ENCODE peak calls at places on chromosomes 7 and 10, in six cellular contexts. Y is IMR-90, U is mesenchymal stem cell, T is mesendoderm, N is H1, K is trophoblast cell. C is an unnamed sample. For H3K36me3 and H3K79me1, the result is how much of the 10 kb centered on the place peaks cover.

GRCh38 chr10:11367505-11367904 is 243.9 kb downstream of the USP6NL start:
- DNase-seq in T (no peak), N (no peak), K (no peak), U (no peak), Y (no peak), C (no peak)

GRCh38 chr7:89887489-89887888 is 266.8 kb upstream of the STEAP1 start:
- DNase-seq in N (no peak), U (no peak), K (no peak), Y (no peak), T (peak), C (no peak)

GRCh38 chr7:149692056-149692455 is 81.3 kb downstream of the ZNF467 start:
- DNase-seq in N (no peak), K (no peak), T (no peak), U (no peak), Y (no peak), C (no peak)

GRCh38 chr10:118459642-118460193 is 117.6 kb upstream of the FAM204A start:
- DNase-seq in U (peak), K (peak), T (peak), Y (peak), N (peak), C (peak)

GRCh38 chr7:2621948-2622640 is 9.7 kb upstream of the TTYH3 start:
- DNase-seq in K (no peak), U (peak), T (peak), Y (no peak), N (no peak), C (no peak)

GRCh38 chr10:2888403-2889004 is 178.8 kb upstream of the PFKP start:
- DNase-seq in Y (no peak), U (no peak), T (no peak), N (no peak), K (no peak), C (no peak)

GRCh38 chr7:27211084-27211446 is 11.2 kb upstream of the HOXA13 start:
- DNase-seq in K (no peak), U (no peak), Y (no peak), N (no peak), T (no peak), C (no peak)

GRCh38 chr7:1889091-1889490 is 219.0 kb downstream of the ELFN1 start:
- DNase-seq in K (no peak), T (no peak), N (no peak), Y (no peak), U (no peak), C (no peak)

GRCh38 chr7:2687881-2688318 is at the start of gene AMZ1:
- DNase-seq in K (peak), Y (no peak), U (no peak), T (no peak), N (no peak), C (no peak)

GRCh38 chr7:31122649-31123058 is 70.5 kb downstream of the ADCYAP1R1 start:
- DNase-seq in T (peak), U (peak), N (peak), Y (peak), K (peak), C (peak)

GRCh38 chr7:96144260-96144526 is 177.7 kb downstream of the SLC25A13 start:
- DNase-seq in Y (peak), N (no peak), T (no peak), K (no peak), U (no peak), C (no peak)

GRCh38 chr7:96143495-96144259 is 178.2 kb downstream of the SLC25A13 start:
- DNase-seq in Y (no peak), K (no peak), T (peak), N (peak), U (no peak), C (no peak)
- H3K36me3 ChIP-seq in Y (under half), K (under half), T (under half), N (under half), U (half or more), C (half or more)

GRCh38 chr7:116210345-116211005 is at the start of gene TES:
- DNase-seq in U (peak), N (peak), T (peak), K (peak), Y (peak), C (peak)

GRCh38 chr7:116206141-116206540 is 4.2 kb upstream of the TES start:
- DNase-seq in K (no peak), T (no peak), N (no peak), U (no peak), Y (no peak), C (no peak)

GRCh38 chr7:116211006-116211912 is 920 bp downstream of the TES start:
- DNase-seq in K (peak), T (peak), N (peak), U (peak), Y (peak), C (peak)

GRCh38 chr7:116209561-116210070 is 723 bp upstream of the TES start:
- DNase-seq in U (no peak), T (peak), N (no peak), Y (peak), K (no peak), C (no peak)

DNA sequence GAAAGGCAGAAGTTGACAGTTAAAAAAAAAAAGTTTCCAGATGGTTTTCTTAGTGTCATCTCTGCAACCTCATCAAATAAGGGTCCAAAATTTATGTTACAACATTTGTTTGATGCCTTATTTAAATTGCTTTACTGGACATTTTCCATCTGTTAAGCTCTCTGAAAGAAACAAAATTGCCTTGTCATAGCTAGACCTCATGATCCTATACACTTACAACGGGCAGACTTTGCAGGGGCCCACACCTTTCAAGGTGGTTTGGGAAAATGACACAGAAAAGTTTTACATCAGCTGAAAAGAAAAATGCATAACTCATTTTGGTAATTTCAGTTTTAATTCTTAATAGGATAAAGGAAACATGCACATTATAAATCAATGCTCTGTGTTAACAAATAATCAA is 1.4 kb upstream of the TES start:
- DNase-seq in U (no peak), K (no peak), T (no peak), Y (no peak), N (no peak), C (no peak)
- H3K79me1 ChIP-seq in U (under half), K (under half), T (under half), Y (under half), N (under half), C (under half)

DNA sequence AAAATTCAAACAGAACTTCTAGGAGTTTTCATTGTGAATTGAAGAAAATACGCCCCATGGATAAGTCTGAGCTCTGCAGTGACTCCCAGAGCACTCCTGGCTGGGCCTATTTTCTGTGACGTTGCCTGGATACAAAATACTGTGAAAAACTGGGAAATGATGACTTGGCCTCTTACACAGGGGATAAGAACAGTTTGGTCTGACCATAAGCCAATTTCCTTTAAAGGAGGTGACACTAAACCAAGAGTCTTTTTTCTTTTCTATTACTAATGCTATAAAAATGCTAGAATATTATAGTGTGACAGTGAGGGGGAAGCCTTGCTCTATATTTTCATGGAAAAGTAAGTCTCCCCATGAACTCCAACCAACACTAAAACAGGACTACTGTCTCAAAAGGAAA is 45.6 kb downstream of the MYOF start:
- DNase-seq in K (peak), U (peak), T (peak), Y (peak), N (no peak), C (no peak)
- H2AK5ac ChIP-seq in K (no peak), U (peak), T (peak), Y (peak), N (no peak), C (no peak)

GRCh38 chr10:114295393-114295792 is 56.3 kb downstream of the VWA2 start:
- DNase-seq in N (no peak), T (no peak), K (no peak), U (no peak), Y (no peak), C (no peak)

GRCh38 chr10:114294549-114294948 is 55.5 kb downstream of the VWA2 start:
- DNase-seq in U (no peak), T (no peak), Y (no peak), N (no peak), K (no peak), C (no peak)

GRCh38 chr10:114301177-114301576 is 62.1 kb downstream of the VWA2 start:
- DNase-seq in T (peak), K (peak), Y (no peak), U (no peak), N (no peak), C (no peak)

GRCh38 chr10:114300036-114300645 is 61.1 kb downstream of the VWA2 start:
- DNase-seq in U (no peak), T (no peak), Y (no peak), K (no peak), N (no peak), C (no peak)

GRCh38 chr10:114297136-114297705 is 58.2 kb downstream of the VWA2 start:
- DNase-seq in N (no peak), U (no peak), Y (no peak), K (no peak), T (no peak), C (no peak)
- H3K36me3 ChIP-seq in N (under half), U (under half), Y (under half), K (half or more), T (under half), C (under half)

GRCh38 chr10:78807504-78808202 is 261.1 kb upstream of the ZMIZ1 start:
- DNase-seq in T (peak), Y (no peak), K (no peak), U (no peak), N (no peak), C (no peak)
- H3K79me1 ChIP-seq in T (under half), Y (under half), K (under half), U (under half), N (under half), C (under half)

DNA sequence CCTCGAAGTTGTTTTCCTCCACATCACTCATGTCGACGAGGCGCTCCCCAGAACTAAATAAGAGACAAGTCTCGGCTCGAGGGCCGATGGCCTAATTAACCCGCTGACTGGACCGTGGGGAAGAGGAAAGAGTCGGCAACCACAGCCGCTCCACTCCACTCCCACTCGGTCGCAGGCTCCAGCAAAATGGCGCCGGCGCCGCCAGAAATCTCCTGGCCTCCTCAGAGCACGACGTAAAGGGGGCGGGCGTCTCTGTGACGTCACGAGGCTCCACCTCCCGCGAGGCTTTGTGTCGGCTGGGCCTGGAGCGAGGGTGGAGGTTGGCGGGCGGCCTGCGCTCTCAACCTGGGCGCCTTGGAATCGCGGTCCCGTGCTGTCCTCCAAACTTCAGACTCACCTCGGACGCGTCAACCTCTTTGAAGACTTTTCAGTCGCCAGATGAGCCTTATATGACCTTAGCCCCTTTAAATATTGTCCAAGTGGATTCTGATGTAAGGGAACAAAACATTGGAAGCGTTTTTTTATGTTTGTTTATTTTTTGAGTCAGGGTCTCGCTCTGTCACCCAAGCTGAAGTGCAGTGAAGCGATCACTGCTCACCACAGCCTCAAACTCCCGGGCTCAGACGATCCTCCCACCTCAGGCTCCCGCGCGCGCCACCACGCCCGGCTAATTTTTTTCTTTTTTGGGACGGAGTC is at the start of gene TRA2A:
- DNase-seq in U (peak), T (peak), N (peak), K (peak), Y (peak), C (peak)
- H2AK5ac ChIP-seq in U (peak), T (peak), N (peak), K (peak), Y (peak), C (peak)

DNA sequence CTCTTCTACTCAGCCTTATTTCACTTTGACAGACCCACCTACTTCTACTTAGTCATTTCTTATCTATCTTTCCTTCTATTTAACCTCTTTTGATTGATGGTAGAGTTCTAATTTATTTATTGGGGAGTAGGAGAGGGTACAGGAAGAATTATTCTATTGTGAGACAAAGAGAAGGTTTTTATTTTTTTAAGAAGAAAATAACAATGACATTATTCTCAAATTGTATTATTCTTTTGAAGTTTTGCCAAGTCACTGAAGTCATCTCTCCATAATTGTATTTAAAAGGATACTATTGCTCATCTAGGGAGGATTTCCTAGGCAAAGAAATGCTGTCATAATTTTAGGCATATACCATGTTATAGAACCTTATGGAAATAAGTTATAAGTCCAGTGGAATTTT is 52.7 kb downstream of the ITGB8 start:
- DNase-seq in K (no peak), U (no peak), Y (no peak), T (no peak), N (no peak), C (no peak)
- H3K36me3 ChIP-seq in K (under half), U (half or more), Y (under half), T (under half), N (under half), C (under half)

GRCh38 chr10:131033166-131034085 is 278.1 kb downstream of the TCERG1L start:
- DNase-seq in U (no peak), K (no peak), T (no peak), N (no peak), Y (no peak), C (no peak)

GRCh38 chr10:131031346-131031745 is 280.2 kb downstream of the TCERG1L start:
- DNase-seq in Y (no peak), N (no peak), U (no peak), K (no peak), T (no peak), C (no peak)

GRCh38 chr10:131032329-131033165 is 279.0 kb downstream of the TCERG1L start:
- DNase-seq in K (no peak), T (no peak), U (no peak), N (no peak), Y (no peak), C (no peak)

GRCh38 chr10:131035779-131036178 is 275.7 kb downstream of the TCERG1L start:
- DNase-seq in U (no peak), Y (no peak), N (no peak), K (no peak), T (no peak), C (no peak)

DNA sequence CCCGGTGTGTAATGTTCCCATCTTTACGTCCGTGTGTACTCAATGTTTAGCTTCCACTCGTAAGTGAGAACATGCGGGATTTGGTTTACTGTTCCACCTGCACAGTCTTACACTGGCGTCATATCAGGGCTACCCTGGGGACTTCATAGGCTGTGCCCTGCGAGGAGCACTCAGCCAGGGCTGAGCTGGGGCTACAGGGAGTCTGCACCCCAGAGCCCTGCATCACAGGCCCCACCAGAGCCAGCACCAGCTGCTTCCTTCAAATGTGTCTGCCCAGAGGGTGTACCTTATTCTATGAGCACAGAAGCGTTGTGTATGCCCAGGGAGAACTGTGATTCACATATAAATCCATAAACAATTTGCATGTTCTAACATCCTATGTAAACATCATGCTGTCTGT is 277.1 kb downstream of the TCERG1L start:
- DNase-seq in U (no peak), T (no peak), K (no peak), N (no peak), Y (no peak), C (no peak)
- H3K79me1 ChIP-seq in U (under half), T (under half), K (under half), N (under half), Y (under half), C (under half)